ENCODE peak calls at places on chromosomes 11 and 22, in ten cellular contexts. C, R, F, E, A, I, O, U, H and W are unnamed samples.

GRCh38 chr11:11871991-11872401 is 30.2 kb downstream of the USP47 start:
- DNase-seq in C (no peak), R (no peak), F (no peak), E (no peak), A (no peak), I (no peak), O (no peak), U (no peak), H (no peak), W (no peak)

GRCh38 chr11:61472282-61472681 is 36.3 kb upstream of the LRRC10B start:
- DNase-seq in C (no peak), R (no peak), F (no peak), E (no peak), A (no peak), I (peak), O (no peak), U (no peak), H (no peak), W (peak)

GRCh38 chr11:72831521-72832300 is 17.5 kb downstream of the ATG16L2 start:
- DNase-seq in C (no peak), R (peak), F (peak), E (peak), A (peak), I (peak), O (peak), U (peak), H (peak), W (peak)

GRCh38 chr11:76661306-76661751 is 9.2 kb downstream of the LRRC32 start:
- DNase-seq in C (no peak), R (no peak), F (no peak), E (no peak), A (peak), I (no peak), O (peak), U (no peak), H (no peak), W (no peak)

GRCh38 chr11:69274531-69275016 is 19.4 kb upstream of the MYEOV start:
- DNase-seq in C (no peak), R (no peak), F (no peak), E (no peak), A (peak), I (peak), O (peak), U (no peak), H (no peak), W (no peak)

GRCh38 chr22:39703890-39704658 is 133.5 kb downstream of the CACNA1I start:
- DNase-seq in C (no peak), R (no peak), F (peak), E (no peak), A (no peak), I (peak), O (no peak), U (no peak), H (peak), W (no peak)

GRCh38 chr22:37139762-37140161 is 10.0 kb downstream of the IL2RB start:
- DNase-seq in C (no peak), R (no peak), F (no peak), E (no peak), A (no peak), I (no peak), O (no peak), U (no peak), H (no peak), W (peak)

GRCh38 chr11:8318536-8318935 is 54.9 kb upstream of the LMO1 start:
- DNase-seq in C (no peak), R (no peak), F (no peak), E (no peak), A (peak), I (no peak), O (peak), U (no peak), H (no peak), W (peak)

GRCh38 chr11:2178906-2179494 is 7.4 kb upstream of the TH start:
- DNase-seq in C (no peak), R (peak), F (no peak), E (peak), A (no peak), I (peak), O (no peak), U (no peak), H (no peak), W (no peak)

GRCh38 chr11:129286813-129287212 is 88.8 kb upstream of the BARX2 start:
- DNase-seq in C (no peak), R (no peak), F (no peak), E (no peak), A (no peak), I (no peak), O (no peak), U (no peak), H (no peak), W (no peak)

GRCh38 chr11:119380816-119381185 is 689 bp downstream of the USP2 start:
- DNase-seq in C (no peak), R (no peak), F (no peak), E (no peak), A (peak), I (no peak), O (no peak), U (no peak), H (no peak), W (no peak)

GRCh38 chr11:88246680-88247079 is 71.4 kb upstream of the RAB38 start:
- DNase-seq in C (no peak), R (no peak), F (no peak), E (no peak), A (no peak), I (peak), O (no peak), U (no peak), H (no peak), W (no peak)

GRCh38 chr11:69292221-69292648 is 1.7 kb upstream of the MYEOV start:
- DNase-seq in C (no peak), R (no peak), F (peak), E (no peak), A (no peak), I (no peak), O (peak), U (peak), H (no peak), W (peak)

GRCh38 chr11:128180446-128181089 is 406.8 kb downstream of the ETS1 start:
- DNase-seq in C (no peak), R (peak), F (no peak), E (no peak), A (no peak), I (no peak), O (no peak), U (no peak), H (no peak), W (no peak)

GRCh38 chr11:126082251-126083109 is 19.8 kb upstream of the CDON start:
- DNase-seq in C (no peak), R (no peak), F (no peak), E (no peak), A (no peak), I (no peak), O (no peak), U (no peak), H (no peak), W (no peak)

GRCh38 chr22:50727678-50728522 is 10.1 kb upstream of the ACR start:
- DNase-seq in C (no peak), R (no peak), F (peak), E (no peak), A (peak), I (no peak), O (peak), U (no peak), H (no peak), W (no peak)

GRCh38 chr11:102322560-102322959 is 5.3 kb downstream of the BIRC3 start:
- DNase-seq in C (no peak), R (no peak), F (no peak), E (no peak), A (no peak), I (no peak), O (no peak), U (no peak), H (no peak), W (no peak)

GRCh38 chr22:29710922-29711593 is 8.7 kb upstream of the CABP7 start:
- DNase-seq in C (no peak), R (peak), F (peak), E (no peak), A (no peak), I (peak), O (peak), U (no peak), H (no peak), W (no peak)

GRCh38 chr11:124719534-124719933 is 20.2 kb upstream of the NRGN start:
- DNase-seq in C (no peak), R (no peak), F (no peak), E (no peak), A (no peak), I (no peak), O (no peak), U (no peak), H (no peak), W (no peak)

GRCh38 chr11:18669211-18669593 is 29.4 kb upstream of the TMEM86A start:
- DNase-seq in C (no peak), R (no peak), F (no peak), E (peak), A (no peak), I (peak), O (no peak), U (no peak), H (no peak), W (no peak)

GRCh38 chr11:96464695-96465307 is 75.0 kb downstream of the JRKL start:
- DNase-seq in C (no peak), R (peak), F (no peak), E (peak), A (no peak), I (no peak), O (no peak), U (no peak), H (no peak), W (peak)

GRCh38 chr11:8262552-8263108 is 1.0 kb downstream of the LMO1 start:
- DNase-seq in C (no peak), R (no peak), F (peak), E (no peak), A (peak), I (peak), O (peak), U (no peak), H (peak), W (no peak)

GRCh38 chr22:35887296-35887875 is 141.2 kb downstream of the RBFOX2 start:
- DNase-seq in C (no peak), R (no peak), F (no peak), E (no peak), A (no peak), I (no peak), O (no peak), U (no peak), H (no peak), W (no peak)

GRCh38 chr22:22745225-22746060 is 101.0 kb downstream of the GGTLC2 start:
- DNase-seq in C (no peak), R (peak), F (no peak), E (no peak), A (no peak), I (peak), O (no peak), U (peak), H (no peak), W (peak)

GRCh38 chr22:35349368-35349703 is 31.6 kb upstream of the HMOX1 start:
- DNase-seq in C (no peak), R (no peak), F (peak), E (no peak), A (no peak), I (no peak), O (peak), U (no peak), H (no peak), W (no peak)

GRCh38 chr11:101458161-101458560 is 125.6 kb downstream of the TRPC6 start:
- DNase-seq in C (no peak), R (no peak), F (no peak), E (no peak), A (no peak), I (no peak), O (no peak), U (no peak), H (no peak), W (no peak)

GRCh38 chr11:14378171-14378570 is 19.2 kb upstream of the RRAS2 start:
- DNase-seq in C (no peak), R (no peak), F (no peak), E (no peak), A (no peak), I (no peak), O (no peak), U (no peak), H (no peak), W (no peak)

GRCh38 chr11:92384807-92385206 is 160.2 kb downstream of the FAT3 start:
- DNase-seq in C (no peak), R (no peak), F (no peak), E (no peak), A (no peak), I (no peak), O (no peak), U (no peak), H (no peak), W (no peak)

GRCh38 chr11:134565343-134565891 is 153.4 kb upstream of the B3GAT1 start:
- DNase-seq in C (no peak), R (no peak), F (no peak), E (no peak), A (no peak), I (no peak), O (no peak), U (no peak), H (no peak), W (no peak)

GRCh38 chr11:9689721-9690120 is 25.8 kb downstream of the SWAP70 start:
- DNase-seq in C (no peak), R (no peak), F (no peak), E (no peak), A (no peak), I (no peak), O (no peak), U (no peak), H (no peak), W (no peak)

DNA sequence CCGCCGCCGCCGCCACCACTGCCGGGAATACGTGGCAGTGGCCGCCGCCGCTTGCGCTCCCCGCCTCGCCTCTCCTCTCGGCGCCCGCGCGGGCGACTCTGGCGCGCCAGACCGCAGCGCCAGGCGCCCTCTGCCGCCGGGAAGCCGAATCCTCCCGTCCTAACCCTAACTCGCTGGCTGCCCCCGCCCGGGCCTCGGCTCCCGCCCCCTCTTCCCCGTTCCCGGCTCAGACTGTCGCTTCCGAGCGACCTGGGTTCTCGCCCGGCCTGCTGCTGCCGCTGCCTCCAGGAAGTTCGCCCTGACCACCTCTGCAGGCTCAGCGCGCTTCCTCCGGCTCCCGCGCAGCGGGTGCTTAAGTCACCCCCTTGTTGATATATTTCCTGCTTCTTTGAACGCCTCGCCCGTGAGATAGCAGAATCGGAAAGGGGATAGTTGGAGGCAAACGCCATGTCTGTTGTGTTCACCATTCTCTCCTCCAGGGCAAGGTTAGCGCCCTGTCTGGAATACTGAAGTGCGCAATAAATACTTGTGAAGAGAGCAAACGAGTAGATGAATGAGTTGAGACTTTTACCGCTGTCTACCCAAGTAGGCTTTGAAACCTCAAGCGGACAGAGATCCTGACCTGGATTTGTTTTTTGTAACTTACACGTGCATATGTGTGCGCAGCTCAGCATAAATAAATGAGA is at the start of gene SMCO4:
- DNase-seq in C (no peak), R (peak), F (peak), E (peak), A (peak), I (peak), O (peak), U (peak), H (peak), W (peak)
- TF ChIP-seq POLR2A in C (peak), R (peak), F (no peak), E (no peak), A (no peak), I (peak), O (no peak), U (peak), H (peak), W (no peak)

GRCh38 chr22:41197046-41197807 is 7.9 kb upstream of the L3MBTL2 start:
- DNase-seq in C (no peak), R (peak), F (peak), E (no peak), A (peak), I (peak), O (peak), U (peak), H (peak), W (peak)
- TF ChIP-seq POLR2A in C (peak), R (no peak), F (no peak), E (no peak), A (no peak), I (peak), O (no peak), U (no peak), H (no peak), W (no peak)

DNA sequence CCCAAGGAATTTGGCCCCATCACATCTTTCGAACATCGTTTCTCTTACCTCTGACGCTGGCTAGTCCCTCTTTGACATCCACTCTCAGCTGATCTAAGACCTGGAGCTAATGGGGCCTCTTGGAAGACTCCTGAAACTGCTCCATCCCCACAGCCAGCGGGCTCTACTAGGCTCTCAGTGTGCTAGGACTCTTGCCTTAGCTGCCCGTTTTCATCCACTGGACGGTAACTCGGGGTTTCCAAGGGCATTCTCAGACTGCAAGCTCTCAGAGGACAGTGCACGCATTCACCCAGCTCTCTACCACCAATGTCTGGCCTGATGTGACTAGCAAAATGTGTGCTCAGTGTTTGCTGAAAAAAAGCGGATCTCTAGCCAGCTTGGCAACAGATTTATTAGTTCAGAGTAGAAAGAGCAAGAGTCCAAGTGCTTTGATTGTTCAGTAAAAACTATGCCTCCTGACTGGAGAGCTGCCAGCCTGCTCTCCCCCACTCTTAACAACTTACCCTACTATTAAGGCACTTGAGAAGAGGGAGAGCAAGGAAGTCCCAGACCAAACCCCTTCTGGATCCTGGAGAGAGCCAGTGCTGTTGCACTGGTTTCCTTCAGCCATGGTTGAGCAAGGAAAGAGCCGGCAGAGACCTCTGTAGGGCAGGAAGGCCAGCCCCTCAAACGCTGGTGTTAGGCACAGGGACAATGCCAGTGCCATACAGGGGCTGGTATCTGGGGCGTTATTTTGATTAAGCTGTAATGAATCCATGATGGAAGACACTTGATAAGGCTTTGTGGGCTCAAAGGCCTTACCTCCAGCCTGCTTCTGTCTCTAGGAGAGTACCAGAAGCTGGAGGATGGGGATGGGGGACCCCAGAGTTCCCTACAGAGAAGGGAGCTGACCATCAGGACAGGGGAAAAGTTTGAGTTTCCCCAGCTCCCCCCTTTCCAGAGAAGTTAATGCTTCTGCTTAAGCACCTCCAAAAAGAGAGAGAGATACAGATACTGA is 9.2 kb downstream of the RELA start:
- DNase-seq in C (no peak), R (no peak), F (no peak), E (no peak), A (no peak), I (peak), O (peak), U (no peak), H (no peak), W (no peak)
- TF ChIP-seq POLR2A in C (no peak), R (no peak), F (no peak), E (no peak), A (no peak), I (no peak), O (no peak), U (no peak), H (no peak), W (peak)

GRCh38 chr11:33698921-33699320 is 1.7 kb downstream of the C11orf91 start:
- DNase-seq in C (no peak), R (no peak), F (no peak), E (no peak), A (no peak), I (no peak), O (no peak), U (no peak), H (no peak), W (no peak)

GRCh38 chr11:33701831-33702230 is 1.2 kb upstream of the C11orf91 start:
- DNase-seq in C (no peak), R (no peak), F (no peak), E (no peak), A (no peak), I (peak), O (no peak), U (no peak), H (no peak), W (no peak)

GRCh38 chr11:33699515-33700424 is 856 bp downstream of the C11orf91 start:
- DNase-seq in C (no peak), R (no peak), F (peak), E (no peak), A (no peak), I (peak), O (no peak), U (no peak), H (peak), W (no peak)

GRCh38 chr11:33701302-33701701 is 676 bp upstream of the C11orf91 start:
- DNase-seq in C (no peak), R (no peak), F (no peak), E (no peak), A (no peak), I (no peak), O (no peak), U (no peak), H (no peak), W (no peak)

DNA sequence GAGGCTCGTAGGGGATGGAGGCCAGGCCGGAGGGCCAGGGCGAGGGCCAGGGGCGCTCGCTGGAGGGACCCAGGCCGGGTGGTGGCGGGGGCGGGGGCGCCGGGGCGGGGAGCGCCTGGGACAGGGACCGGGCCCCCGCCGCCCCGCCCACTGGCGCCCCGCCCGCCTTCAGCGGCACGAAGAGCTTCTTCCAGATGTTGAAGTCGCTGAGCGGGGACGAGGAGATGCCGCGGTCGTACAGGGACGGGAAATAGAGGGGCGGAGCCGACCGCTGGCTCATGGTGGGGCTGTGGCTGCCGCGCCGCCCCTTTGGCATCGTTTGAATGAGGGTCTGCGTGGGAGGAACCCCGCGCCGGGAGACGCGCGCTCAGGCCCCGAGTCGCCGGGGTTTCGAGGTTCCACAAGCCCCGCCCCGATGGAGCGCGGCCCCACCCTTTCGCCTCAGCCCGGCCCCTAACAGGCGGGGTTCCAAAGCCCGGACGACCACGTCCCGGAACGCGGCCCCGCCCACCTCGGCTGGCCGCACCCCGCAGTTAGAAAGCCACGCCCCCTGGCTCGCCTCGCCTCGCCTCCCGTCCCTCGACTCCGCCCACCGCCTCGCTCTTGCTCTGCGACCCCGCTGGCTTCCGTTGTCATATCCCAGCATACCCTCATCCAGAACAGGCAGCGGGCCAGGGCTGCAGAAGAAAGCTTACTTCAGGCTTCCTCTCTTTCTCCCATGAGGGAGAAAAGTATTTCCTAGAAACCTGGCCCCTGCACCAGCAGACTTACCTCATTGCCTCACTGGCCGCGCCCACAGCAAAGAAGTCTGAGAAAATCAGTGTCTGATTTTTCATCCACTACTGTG is at the start of gene C11orf91:
- DNase-seq in C (peak), R (peak), F (peak), E (peak), A (peak), I (peak), O (peak), U (peak), H (peak), W (peak)
- TF ChIP-seq POLR2A in C (peak), R (peak), F (no peak), E (no peak), A (no peak), I (peak), O (no peak), U (peak), H (peak), W (no peak)